ENCODE peak calls at places on chromosome 3, in four cellular contexts. N is Peyer's patch, J is transverse colon, Q is esophagus squamous epithelium. T is an unnamed sample.
A peak's percentile ranks its signal among the peaks of the same experiment; 100 is the strongest.

GRCh38 chr3:177427096-177427495 is 229.8 kb upstream of the TBL1XR1 start:
- DNase-seq in N (no peak), J (no peak), Q (no peak), T (no peak)

GRCh38 chr3:123310741-123311140 is 109.0 kb downstream of the SEC22A start:
- DNase-seq in N (peak; percentile 27), J (no peak), Q (no peak), T (peak; percentile 4)

GRCh38 chr3:123401836-123402530 is 46.9 kb downstream of the ADCY5 start:
- DNase-seq in N (no peak), J (no peak), Q (no peak), T (no peak)

GRCh38 chr3:174439621-174440349 is 419.3 kb upstream of the NAALADL2 start:
- DNase-seq in N (no peak), J (peak; percentile 17), Q (no peak), T (peak; percentile 87)

GRCh38 chr3:64213224-64213893 is 11.9 kb downstream of the PRICKLE2 start:
- DNase-seq in N (no peak), J (no peak), Q (no peak), T (no peak)

GRCh38 chr3:45010718-45011355 is 15.3 kb upstream of the CLEC3B start:
- DNase-seq in N (no peak), J (no peak), Q (no peak), T (peak; percentile 78)

GRCh38 chr3:171365489-171365888 is 94.7 kb downstream of the TNIK start:
- DNase-seq in N (no peak), J (no peak), Q (no peak), T (no peak)

GRCh38 chr3:194640829-194641228 is 7.6 kb upstream of the TMEM44 start:
- DNase-seq in N (no peak), J (no peak), Q (no peak), T (no peak)

GRCh38 chr3:44584646-44585501 is at the start of gene ZNF660:
- DNase-seq in N (peak; percentile 51), J (peak; percentile 37), Q (no peak), T (peak; percentile 51)

GRCh38 chr3:179967622-179968021 is 69.1 kb downstream of the PEX5L start:
- DNase-seq in N (no peak), J (no peak), Q (no peak), T (no peak)

GRCh38 chr3:9340450-9341009 is 22.3 kb upstream of the THUMPD3 start:
- DNase-seq in N (no peak), J (no peak), Q (no peak), T (peak; percentile 89)

GRCh38 chr3:110528305-110529121 is 543.1 kb upstream of the NECTIN3 start:
- DNase-seq in N (no peak), J (no peak), Q (no peak), T (no peak)

GRCh38 chr3:97391167-97391566 is 373.4 kb upstream of the ARL6 start:
- DNase-seq in N (no peak), J (no peak), Q (no peak), T (no peak)

GRCh38 chr3:172782235-172782634 is 31.7 kb downstream of the ECT2 start:
- DNase-seq in N (no peak), J (no peak), Q (no peak), T (no peak)

GRCh38 chr3:186070123-186070522 is 38.8 kb downstream of the ETV5 start:
- DNase-seq in N (no peak), J (no peak), Q (no peak), T (no peak)

GRCh38 chr3:169659858-169660614 is 3.5 kb downstream of the MECOM start:
- DNase-seq in N (no peak), J (no peak), Q (no peak), T (peak; percentile 38)

GRCh38 chr3:47961036-47961435 is 55.2 kb downstream of the MAP4 start:
- DNase-seq in N (no peak), J (no peak), Q (no peak), T (no peak)

GRCh38 chr3:23497156-23497555 is 294.0 kb downstream of the UBE2E2 start:
- DNase-seq in N (no peak), J (no peak), Q (no peak), T (no peak)

GRCh38 chr3:197942956-197943556 is 6.9 kb upstream of the RPL35A start:
- DNase-seq in N (no peak), J (no peak), Q (no peak), T (peak; percentile 56)

GRCh38 chr3:107431048-107431297 is 53.7 kb downstream of the CCDC54 start:
- DNase-seq in N (no peak), J (peak; percentile 45), Q (no peak), T (no peak)

GRCh38 chr3:113053169-113053568 is 62.4 kb downstream of the GTPBP8 start:
- DNase-seq in N (no peak), J (no peak), Q (no peak), T (no peak)

GRCh38 chr3:45683417-45684326 is 5.5 kb upstream of the SACM1L start:
- DNase-seq in N (no peak), J (no peak), Q (no peak), T (peak; percentile 17)

GRCh38 chr3:25009665-25010064 is 418.4 kb upstream of the RARB start:
- DNase-seq in N (no peak), J (no peak), Q (no peak), T (no peak)

GRCh38 chr3:136653628-136654027 is 98.5 kb downstream of the STAG1 start:
- DNase-seq in N (no peak), J (no peak), Q (no peak), T (no peak)

GRCh38 chr3:136678981-136679380 is 73.2 kb downstream of the STAG1 start:
- DNase-seq in N (no peak), J (no peak), Q (no peak), T (no peak)

GRCh38 chr3:3196148-3196861 is 16.8 kb upstream of the CRBN start:
- DNase-seq in N (no peak), J (no peak), Q (no peak), T (peak; percentile 24)

GRCh38 chr3:146306024-146306423 is 55.1 kb upstream of the PLSCR4 start:
- DNase-seq in N (no peak), J (no peak), Q (no peak), T (no peak)

GRCh38 chr3:106880206-106880605 is 497.0 kb upstream of the CCDC54 start:
- DNase-seq in N (no peak), J (no peak), Q (no peak), T (no peak)

GRCh38 chr3:97245201-97245910 is 431.0 kb downstream of the EPHA6 start:
- DNase-seq in N (no peak), J (no peak), Q (no peak), T (no peak)

GRCh38 chr3:129278439-129278969 is at the start of gene HMCES:
- DNase-seq in N (peak; percentile 97), J (peak; percentile 95), Q (peak; percentile 47), T (peak; percentile 71)

GRCh38 chr3:124032351-124032880 is 40.5 kb upstream of the ROPN1 start:
- DNase-seq in N (no peak), J (peak; percentile 36), Q (no peak), T (no peak)

GRCh38 chr3:89360155-89360554 is 252.7 kb downstream of the EPHA3 start:
- DNase-seq in N (no peak), J (no peak), Q (no peak), T (peak; percentile 91)

GRCh38 chr3:53226841-53227407 is 28.9 kb downstream of the TKT start:
- DNase-seq in N (no peak), J (no peak), Q (no peak), T (no peak)

GRCh38 chr3:16357191-16357590 is 92.2 kb downstream of the OXNAD1 start:
- DNase-seq in N (no peak), J (no peak), Q (no peak), T (no peak)

GRCh38 chr3:149967067-149967685 is 3.5 kb downstream of the PFN2 start:
- DNase-seq in N (no peak), J (no peak), Q (no peak), T (peak; percentile 67)

GRCh38 chr3:180036678-180037455 is at the start of gene PEX5L:
- DNase-seq in N (no peak), J (no peak), Q (no peak), T (peak; percentile 17)

GRCh38 chr3:170701696-170702678 is 116.1 kb upstream of the SLC7A14 start:
- DNase-seq in N (no peak), J (no peak), Q (no peak), T (no peak)

GRCh38 chr3:193872265-193872753 is 263.6 kb upstream of the HES1 start:
- DNase-seq in N (peak; percentile 71), J (peak; percentile 80), Q (no peak), T (peak; percentile 100)

GRCh38 chr3:13599887-13600450 is 51.0 kb downstream of the FBLN2 start:
- DNase-seq in N (no peak), J (no peak), Q (no peak), T (no peak)

GRCh38 chr3:66499881-66500574 is 794 bp downstream of the LRIG1 start:
- DNase-seq in N (peak; percentile 74), J (peak; percentile 38), Q (peak; percentile 1), T (no peak)

GRCh38 chr3:184229424-184230080 is at the start of gene VWA5B2:
- DNase-seq in N (peak; percentile 64), J (peak; percentile 65), Q (no peak), T (peak; percentile 8)
- H3K4me3 ChIP-seq in N (peak within 1 kb of the TSS; percentile 51), J (peak within 1 kb of the TSS; percentile 21), Q (peak within 1 kb of the TSS; percentile 39), T (no peak within 1 kb of the TSS)

DNA sequence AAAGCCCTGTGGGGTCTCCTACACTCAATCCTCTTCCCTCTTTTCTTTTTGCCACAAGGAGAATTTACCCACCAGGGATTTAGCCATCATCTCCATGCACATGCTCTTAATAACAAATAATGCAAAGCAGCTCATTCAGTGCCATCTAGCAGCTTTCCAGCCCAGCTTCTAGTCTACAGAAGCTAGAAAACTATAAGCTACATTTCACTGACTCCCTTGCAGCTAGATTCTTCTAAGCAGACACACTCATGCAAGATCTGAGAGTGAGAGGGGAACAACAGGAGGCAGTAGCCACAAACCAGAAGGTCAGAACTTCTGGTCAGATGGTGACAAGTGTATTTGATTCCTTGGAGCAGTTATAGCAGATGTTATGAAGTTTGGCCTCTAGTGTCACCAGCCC is 25.5 kb downstream of the OSBPL10 start:
- DNase-seq in N (no peak), J (no peak), Q (no peak), T (no peak)
- TF ChIP-seq CTCF in N (no peak), J (no peak), Q (no peak), T (no peak)

GRCh38 chr3:33931512-33931911 is 133.1 kb downstream of the PDCD6IP start:
- DNase-seq in N (no peak), J (no peak), Q (no peak), T (no peak)

GRCh38 chr3:33929813-33930212 is 131.4 kb downstream of the PDCD6IP start:
- DNase-seq in N (no peak), J (no peak), Q (no peak), T (no peak)

GRCh38 chr3:33921608-33922007 is 123.2 kb downstream of the PDCD6IP start:
- DNase-seq in N (no peak), J (no peak), Q (no peak), T (peak; percentile 21)

GRCh38 chr3:33932010-33932764 is 133.8 kb downstream of the PDCD6IP start:
- DNase-seq in N (no peak), J (no peak), Q (no peak), T (peak; percentile 18)

GRCh38 chr3:33926998-33927605 is 128.7 kb downstream of the PDCD6IP start:
- DNase-seq in N (no peak), J (no peak), Q (no peak), T (no peak)
- H3K36me3 ChIP-seq in N (no peaks in the 10 kb centered on the region), J (no peaks in the 10 kb centered on the region), Q (no peaks in the 10 kb centered on the region), T (no peaks in the 10 kb centered on the region)

GRCh38 chr3:29441020-29441324 is 160.1 kb downstream of the RBMS3 start:
- DNase-seq in N (no peak), J (no peak), Q (no peak), T (no peak)
- H3K4me3 ChIP-seq in N (no peak overlapping the region), J (no peak overlapping the region), Q (no peak overlapping the region), T (no peak overlapping the region)